ENCODE peak calls at places on chromosomes 5 and 9, in five cellular contexts. One of them, this sample, is unnamed.

GRCh38 chr5:88396635-88397285 is 128.1 kb upstream of the TMEM161B start:
- DNase-seq in coronary artery: no peak
- DNase-seq in choroid plexus epithelial cell: no peak
- DNase-seq in PC-3: no peak
- DNase-seq in fibroblast of mammary gland: no peak
- DNase-seq in this sample: no peak

GRCh38 chr9:69919461-69920061 is 98.9 kb downstream of the CFAP95 start:
- DNase-seq in coronary artery: no peak
- DNase-seq in choroid plexus epithelial cell: peak; percentile 83
- DNase-seq in PC-3: peak; percentile 63
- DNase-seq in fibroblast of mammary gland: peak; percentile 72
- DNase-seq in this sample: no peak

GRCh38 chr9:125760537-125760936 is 13.4 kb downstream of the PBX3 start:
- DNase-seq in choroid plexus epithelial cell: no peak
- DNase-seq in coronary artery: no peak
- DNase-seq in fibroblast of mammary gland: no peak
- DNase-seq in PC-3: no peak
- DNase-seq in this sample: no peak

GRCh38 chr5:156094001-156094400 is 233.0 kb upstream of the SGCD start:
- DNase-seq in PC-3: no peak
- DNase-seq in choroid plexus epithelial cell: no peak
- DNase-seq in fibroblast of mammary gland: no peak
- DNase-seq in coronary artery: no peak
- DNase-seq in this sample: no peak

GRCh38 chr9:78821126-78821822 is 524.3 kb downstream of the PSAT1 start:
- DNase-seq in PC-3: peak; percentile 65
- DNase-seq in choroid plexus epithelial cell: peak; percentile 58
- DNase-seq in fibroblast of mammary gland: peak; percentile 30
- DNase-seq in coronary artery: no peak
- DNase-seq in this sample: peak; percentile 22

GRCh38 chr5:73222173-73222572 is 49.2 kb downstream of the TMEM174 start:
- DNase-seq in coronary artery: no peak
- DNase-seq in fibroblast of mammary gland: no peak
- DNase-seq in PC-3: no peak
- DNase-seq in choroid plexus epithelial cell: no peak
- DNase-seq in this sample: no peak

GRCh38 chr9:385818-386398 is 171.2 kb downstream of the DOCK8 start:
- DNase-seq in fibroblast of mammary gland: peak; percentile 63
- DNase-seq in choroid plexus epithelial cell: peak; percentile 75
- DNase-seq in PC-3: peak; percentile 83
- DNase-seq in coronary artery: no peak
- DNase-seq in this sample: peak; percentile 47

GRCh38 chr5:154479944-154480750 is 2.1 kb upstream of the HAND1 start:
- DNase-seq in PC-3: no peak
- DNase-seq in choroid plexus epithelial cell: no peak
- DNase-seq in fibroblast of mammary gland: no peak
- DNase-seq in coronary artery: no peak
- DNase-seq in this sample: no peak

GRCh38 chr9:95605826-95606555 is 89.2 kb upstream of the PTCH1 start:
- DNase-seq in fibroblast of mammary gland: no peak
- DNase-seq in PC-3: no peak
- DNase-seq in choroid plexus epithelial cell: no peak
- DNase-seq in coronary artery: no peak
- DNase-seq in this sample: no peak

GRCh38 chr5:108251350-108251749 is 130.5 kb downstream of the FBXL17 start:
- DNase-seq in coronary artery: no peak
- DNase-seq in choroid plexus epithelial cell: peak; percentile 81
- DNase-seq in PC-3: peak; percentile 57
- DNase-seq in fibroblast of mammary gland: no peak
- DNase-seq in this sample: peak; percentile 49

GRCh38 chr9:77534376-77535057 is 113.6 kb downstream of the GNA14 start:
- DNase-seq in PC-3: no peak
- DNase-seq in coronary artery: no peak
- DNase-seq in choroid plexus epithelial cell: no peak
- DNase-seq in fibroblast of mammary gland: no peak
- DNase-seq in this sample: no peak

GRCh38 chr9:89434636-89435314 is 63.1 kb downstream of the SEMA4D start:
- DNase-seq in PC-3: no peak
- DNase-seq in fibroblast of mammary gland: no peak
- DNase-seq in coronary artery: no peak
- DNase-seq in choroid plexus epithelial cell: no peak
- DNase-seq in this sample: no peak

GRCh38 chr9:96136992-96137665 is 164.8 kb downstream of the HSD17B3 start:
- DNase-seq in PC-3: no peak
- DNase-seq in coronary artery: no peak
- DNase-seq in fibroblast of mammary gland: peak; percentile 59
- DNase-seq in choroid plexus epithelial cell: peak; percentile 89
- DNase-seq in this sample: no peak

GRCh38 chr5:154193636-154194035 is 3.1 kb downstream of the GALNT10 start:
- DNase-seq in coronary artery: no peak
- DNase-seq in choroid plexus epithelial cell: no peak
- DNase-seq in PC-3: peak; percentile 41
- DNase-seq in fibroblast of mammary gland: peak; percentile 57
- DNase-seq in this sample: no peak

GRCh38 chr5:175682664-175683063 is 24.8 kb downstream of the HRH2 start:
- DNase-seq in choroid plexus epithelial cell: no peak
- DNase-seq in coronary artery: no peak
- DNase-seq in fibroblast of mammary gland: no peak
- DNase-seq in PC-3: no peak
- DNase-seq in this sample: no peak

GRCh38 chr5:169251685-169252084 is 49.3 kb downstream of the SLIT3 start:
- DNase-seq in coronary artery: no peak
- DNase-seq in choroid plexus epithelial cell: no peak
- DNase-seq in PC-3: no peak
- DNase-seq in fibroblast of mammary gland: no peak
- DNase-seq in this sample: no peak

GRCh38 chr9:5848372-5848882 is 15.5 kb upstream of the ERMP1 start:
- DNase-seq in fibroblast of mammary gland: no peak
- DNase-seq in PC-3: no peak
- DNase-seq in choroid plexus epithelial cell: no peak
- DNase-seq in coronary artery: no peak
- DNase-seq in this sample: no peak

GRCh38 chr9:5854032-5854792 is 21.3 kb upstream of the ERMP1 start:
- DNase-seq in fibroblast of mammary gland: no peak
- DNase-seq in coronary artery: no peak
- DNase-seq in PC-3: no peak
- DNase-seq in choroid plexus epithelial cell: no peak
- DNase-seq in this sample: no peak

GRCh38 chr9:5853005-5853404 is 20.1 kb upstream of the ERMP1 start:
- DNase-seq in fibroblast of mammary gland: no peak
- DNase-seq in coronary artery: no peak
- DNase-seq in choroid plexus epithelial cell: no peak
- DNase-seq in PC-3: no peak
- DNase-seq in this sample: no peak

GRCh38 chr9:5850735-5851122 is 17.8 kb upstream of the ERMP1 start:
- DNase-seq in fibroblast of mammary gland: no peak
- DNase-seq in choroid plexus epithelial cell: no peak
- DNase-seq in coronary artery: no peak
- DNase-seq in PC-3: no peak
- DNase-seq in this sample: no peak

GRCh38 chr9:5851445-5851844 is 18.5 kb upstream of the ERMP1 start:
- DNase-seq in PC-3: peak; percentile 57
- DNase-seq in choroid plexus epithelial cell: peak; percentile 95
- DNase-seq in coronary artery: no peak
- DNase-seq in fibroblast of mammary gland: peak; percentile 86
- DNase-seq in this sample: peak; percentile 68
- H3K4me3 ChIP-seq in PC-3: no peak overlapping the region
- H3K4me3 ChIP-seq in choroid plexus epithelial cell: no peak overlapping the region
- H3K4me3 ChIP-seq in coronary artery: no peak overlapping the region
- H3K4me3 ChIP-seq in fibroblast of mammary gland: no peak overlapping the region
- H3K4me3 ChIP-seq in this sample: no peak overlapping the region

GRCh38 chr5:132238169-132238744 is 10.6 kb upstream of the P4HA2 start:
- DNase-seq in fibroblast of mammary gland: peak; percentile 66
- DNase-seq in PC-3: peak; percentile 66
- DNase-seq in choroid plexus epithelial cell: peak; percentile 81
- DNase-seq in coronary artery: peak; percentile 79
- DNase-seq in this sample: peak; percentile 92
- TF ChIP-seq CTCF in fibroblast of mammary gland: peak; percentile 83
- TF ChIP-seq CTCF in PC-3: peak; percentile 80
- TF ChIP-seq CTCF in choroid plexus epithelial cell: peak; percentile 88
- TF ChIP-seq CTCF in coronary artery: peak; percentile 62
- TF ChIP-seq CTCF in this sample: peak; percentile 44

GRCh38 chr5:180960209-180960608 is 28.4 kb upstream of the BTNL3 start:
- DNase-seq in fibroblast of mammary gland: no peak
- DNase-seq in PC-3: no peak
- DNase-seq in choroid plexus epithelial cell: no peak
- DNase-seq in coronary artery: no peak
- DNase-seq in this sample: no peak
- H3K4me3 ChIP-seq in fibroblast of mammary gland: no peak overlapping the region
- H3K4me3 ChIP-seq in PC-3: no peak overlapping the region
- H3K4me3 ChIP-seq in choroid plexus epithelial cell: no peak overlapping the region
- H3K4me3 ChIP-seq in coronary artery: no peak overlapping the region
- H3K4me3 ChIP-seq in this sample: no peak overlapping the region

GRCh38 chr5:157471709-157472108 is 11.7 kb downstream of the NIPAL4 start:
- DNase-seq in choroid plexus epithelial cell: peak; percentile 58
- DNase-seq in PC-3: peak; percentile 72
- DNase-seq in fibroblast of mammary gland: peak; percentile 45
- DNase-seq in coronary artery: no peak
- DNase-seq in this sample: no peak

GRCh38 chr5:157468293-157468965 is 8.4 kb downstream of the NIPAL4 start:
- DNase-seq in choroid plexus epithelial cell: no peak
- DNase-seq in fibroblast of mammary gland: no peak
- DNase-seq in PC-3: no peak
- DNase-seq in coronary artery: no peak
- DNase-seq in this sample: no peak

GRCh38 chr5:157470616-157471015 is 10.6 kb downstream of the NIPAL4 start:
- DNase-seq in choroid plexus epithelial cell: no peak
- DNase-seq in coronary artery: no peak
- DNase-seq in fibroblast of mammary gland: no peak
- DNase-seq in PC-3: no peak
- DNase-seq in this sample: no peak

GRCh38 chr5:157469687-157470086 is 9.7 kb downstream of the NIPAL4 start:
- DNase-seq in coronary artery: no peak
- DNase-seq in PC-3: peak; percentile 85
- DNase-seq in fibroblast of mammary gland: no peak
- DNase-seq in choroid plexus epithelial cell: no peak
- DNase-seq in this sample: no peak

DNA sequence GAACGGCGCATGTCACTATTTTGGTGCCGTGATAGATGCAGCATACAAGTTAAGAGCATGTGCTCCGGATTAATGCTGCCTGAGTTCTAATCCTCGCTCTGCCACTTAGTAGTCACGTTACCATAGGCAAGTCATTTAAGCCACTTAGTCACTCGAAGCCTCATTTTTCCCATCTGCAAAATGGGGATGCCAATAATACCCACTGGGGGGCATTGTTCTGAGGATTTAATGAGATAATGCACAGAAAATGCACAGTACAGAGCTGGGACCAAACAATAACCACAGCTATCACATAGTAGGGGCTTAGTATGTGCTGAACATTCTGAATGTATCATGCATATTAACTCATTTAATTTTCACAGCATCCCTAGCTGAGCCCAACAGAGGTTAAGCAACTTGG is 9.1 kb downstream of the NIPAL4 start:
- DNase-seq in PC-3: no peak
- DNase-seq in coronary artery: no peak
- DNase-seq in choroid plexus epithelial cell: no peak
- DNase-seq in fibroblast of mammary gland: no peak
- DNase-seq in this sample: no peak
- TF ChIP-seq CTCF in PC-3: peak; percentile 45
- TF ChIP-seq CTCF in coronary artery: no peak
- TF ChIP-seq CTCF in choroid plexus epithelial cell: no peak
- TF ChIP-seq CTCF in fibroblast of mammary gland: no peak
- TF ChIP-seq CTCF in this sample: no peak

GRCh38 chr5:151094861-151095260 is 14.0 kb upstream of the TNIP1 start:
- DNase-seq in choroid plexus epithelial cell: peak; percentile 46
- DNase-seq in fibroblast of mammary gland: peak; percentile 78
- DNase-seq in PC-3: no peak
- DNase-seq in coronary artery: no peak
- DNase-seq in this sample: no peak

GRCh38 chr5:151095341-151096000 is 14.6 kb upstream of the TNIP1 start:
- DNase-seq in fibroblast of mammary gland: peak; percentile 33
- DNase-seq in PC-3: no peak
- DNase-seq in choroid plexus epithelial cell: no peak
- DNase-seq in coronary artery: no peak
- DNase-seq in this sample: peak; percentile 58

GRCh38 chr5:151092750-151093149 is 11.9 kb upstream of the TNIP1 start:
- DNase-seq in fibroblast of mammary gland: peak; percentile 84
- DNase-seq in PC-3: peak; percentile 86
- DNase-seq in choroid plexus epithelial cell: peak; percentile 57
- DNase-seq in coronary artery: no peak
- DNase-seq in this sample: peak; percentile 50

GRCh38 chr5:151094054-151094858 is 13.4 kb upstream of the TNIP1 start:
- DNase-seq in choroid plexus epithelial cell: peak; percentile 48
- DNase-seq in fibroblast of mammary gland: no peak
- DNase-seq in PC-3: peak; percentile 63
- DNase-seq in coronary artery: no peak
- DNase-seq in this sample: peak; percentile 46

GRCh38 chr5:151093476-151093889 is 12.6 kb upstream of the TNIP1 start:
- DNase-seq in choroid plexus epithelial cell: peak; percentile 95
- DNase-seq in coronary artery: no peak
- DNase-seq in fibroblast of mammary gland: peak; percentile 97
- DNase-seq in PC-3: peak; percentile 87
- DNase-seq in this sample: no peak
- H3K4me3 ChIP-seq in choroid plexus epithelial cell: no peak overlapping the region
- H3K4me3 ChIP-seq in coronary artery: no peak overlapping the region
- H3K4me3 ChIP-seq in fibroblast of mammary gland: no peak overlapping the region
- H3K4me3 ChIP-seq in PC-3: peak overlapping the region; percentile 18
- H3K4me3 ChIP-seq in this sample: no peak overlapping the region

DNA sequence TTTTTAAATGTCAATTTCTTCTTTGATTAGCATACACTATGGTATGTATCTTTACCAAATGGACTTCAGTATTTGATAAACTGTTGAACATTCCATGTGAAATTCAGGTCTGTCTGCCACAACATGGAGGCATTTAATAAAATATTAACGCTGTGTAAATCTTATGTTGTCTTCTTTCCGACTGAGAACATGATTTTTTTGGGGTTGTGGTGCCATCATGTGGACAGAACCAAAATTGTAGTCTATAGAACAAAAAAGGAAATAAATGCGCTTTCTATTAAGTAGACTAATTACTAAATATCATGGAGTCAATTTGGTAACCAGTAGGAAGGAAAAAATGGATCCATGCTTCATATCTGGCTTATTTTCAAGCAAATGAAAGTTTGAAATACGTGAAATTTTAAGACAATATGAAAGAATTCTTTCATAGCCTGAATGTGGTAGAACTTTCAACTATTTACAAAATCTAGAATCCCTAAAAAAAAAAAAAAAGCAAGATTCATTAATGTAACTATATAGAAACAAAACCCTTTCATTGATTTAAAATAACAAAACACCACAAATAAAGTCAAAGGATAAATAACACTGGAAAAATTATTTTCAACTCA is 2.8 kb upstream of the PLK2 start:
- DNase-seq in fibroblast of mammary gland: peak; percentile 69
- DNase-seq in PC-3: peak; percentile 74
- DNase-seq in coronary artery: no peak
- DNase-seq in choroid plexus epithelial cell: peak; percentile 82
- DNase-seq in this sample: peak; percentile 50
- TF ChIP-seq CTCF in fibroblast of mammary gland: peak; percentile 44
- TF ChIP-seq CTCF in PC-3: peak; percentile 62
- TF ChIP-seq CTCF in coronary artery: peak; percentile 38
- TF ChIP-seq CTCF in choroid plexus epithelial cell: peak; percentile 50
- TF ChIP-seq CTCF in this sample: peak; percentile 32

This sample was measured in adrenal gland.